ENCODE peak calls at places on chromosome 16, in four cellular contexts. V, S, K and C are unnamed samples. For H3F3A, the result is how much of the 10 kb centered on the place peaks cover.

GRCh38 chr16:359871-360697 is 7.6 kb upstream of the AXIN1 start:
- DNase-seq in S (peak), V (no peak), K (no peak), C (no peak)

GRCh38 chr16:715448-716249 is 731 bp downstream of the METRN start:
- DNase-seq in S (peak), V (peak), K (no peak), C (peak)

GRCh38 chr16:7744546-7745294 is 412.1 kb downstream of the RBFOX1 start:
- DNase-seq in S (no peak), K (no peak), V (no peak), C (no peak)

GRCh38 chr16:18059089-18059488 is 277.4 kb downstream of the NPIPA8 start:
- DNase-seq in S (no peak), V (no peak), K (no peak), C (no peak)

GRCh38 chr16:2178321-2179106 is 17.9 kb downstream of the CASKIN1 start:
- DNase-seq in V (peak), K (no peak), S (peak), C (peak)

GRCh38 chr16:72530434-72530833 is 358.5 kb upstream of the PMFBP1 start:
- DNase-seq in K (peak), S (no peak), V (peak), C (peak)

GRCh38 chr16:188674-189073 is 8.4 kb downstream of the HBQ1 start:
- DNase-seq in S (no peak), V (peak), K (no peak), C (no peak)

GRCh38 chr16:58510097-58510775 is 5.1 kb upstream of the SETD6 start:
- DNase-seq in V (no peak), K (no peak), S (no peak), C (no peak)

GRCh38 chr16:48139517-48139916 is 16.3 kb downstream of the ABCC12 start:
- DNase-seq in K (no peak), V (peak), S (no peak), C (no peak)

GRCh38 chr16:72673118-72673517 is 374.8 kb downstream of the ZFHX3 start:
- DNase-seq in S (no peak), K (no peak), V (peak), C (peak)

GRCh38 chr16:23324727-23325126 is 22.6 kb downstream of the SCNN1B start:
- DNase-seq in K (no peak), V (no peak), S (no peak), C (no peak)

GRCh38 chr16:11198817-11199216 is 57.2 kb downstream of the SOCS1 start:
- DNase-seq in V (no peak), K (no peak), S (no peak), C (no peak)

GRCh38 chr16:88437367-88437964 is 15.6 kb upstream of the ZFPM1 start:
- DNase-seq in S (peak), V (peak), K (peak), C (peak)

GRCh38 chr16:29697391-29697790 is 18.4 kb downstream of the QPRT start:
- DNase-seq in K (no peak), S (no peak), V (no peak), C (no peak)

GRCh38 chr16:10168258-10168657 is 14.0 kb downstream of the GRIN2A start:
- DNase-seq in V (no peak), S (no peak), K (no peak), C (peak)

DNA sequence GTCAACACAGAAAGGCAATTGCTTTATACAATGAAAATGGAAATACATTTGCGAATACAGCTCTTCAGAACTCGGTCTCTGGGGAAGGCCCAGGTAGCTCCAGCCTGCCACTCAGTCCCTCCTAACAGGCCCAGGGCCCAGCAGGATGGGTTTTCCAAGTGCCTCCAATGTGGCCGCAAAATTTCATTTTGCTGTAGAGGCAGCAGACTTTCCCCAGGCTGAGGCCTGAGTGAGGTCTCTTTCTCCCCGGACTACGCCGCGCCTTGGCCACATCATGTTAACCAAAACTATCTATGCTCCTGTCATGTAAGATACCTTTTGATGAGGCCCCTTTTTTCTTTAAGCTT is 606.0 kb upstream of the SALL1 start:
- DNase-seq in S (no peak), V (no peak), K (no peak), C (no peak)
- H2AFZ ChIP-seq in S (no peak), V (no peak), K (no peak), C (no peak)

DNA sequence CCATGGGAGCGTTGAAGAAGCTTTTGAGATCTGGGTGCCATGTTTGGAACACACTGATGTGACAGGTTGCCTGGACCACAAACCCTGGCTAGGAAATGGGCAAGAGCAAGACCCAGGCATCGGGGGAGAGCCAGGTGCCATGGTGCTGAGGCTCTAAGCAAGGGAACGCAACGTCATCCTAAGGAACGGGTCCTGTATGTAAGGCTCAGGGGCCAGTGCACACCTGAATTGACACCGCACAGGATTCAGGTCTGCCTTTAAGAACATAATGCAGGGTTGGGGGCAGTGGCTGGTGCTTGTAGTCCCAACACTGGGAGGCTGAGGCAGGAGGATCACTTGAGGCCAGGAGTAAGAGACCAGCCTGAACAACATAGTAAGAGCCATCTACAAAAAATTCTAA is 10.8 kb downstream of the PSMD7 start:
- DNase-seq in V (no peak), K (no peak), S (no peak), C (no peak)
- H3F3A ChIP-seq in V (under half), K (under half), S (under half), C (half or more)

GRCh38 chr16:4514606-4515005 is 24.0 kb downstream of the CDIP1 start:
- DNase-seq in S (no peak), K (peak), V (no peak), C (no peak)

GRCh38 chr16:4513086-4513860 is 25.3 kb downstream of the CDIP1 start:
- DNase-seq in S (no peak), K (no peak), V (no peak), C (no peak)

GRCh38 chr16:4513881-4514280 is 24.7 kb downstream of the CDIP1 start:
- DNase-seq in S (no peak), K (no peak), V (no peak), C (no peak)

GRCh38 chr16:4517812-4518211 is 20.8 kb downstream of the CDIP1 start:
- DNase-seq in K (peak), V (peak), S (peak), C (peak)

GRCh38 chr16:4515611-4516233 is 22.9 kb downstream of the CDIP1 start:
- DNase-seq in S (no peak), V (no peak), K (peak), C (no peak)
- H2AFZ ChIP-seq in S (no peak), V (no peak), K (no peak), C (no peak)

GRCh38 chr16:85563515-85564276 is 49.4 kb upstream of the GSE1 start:
- DNase-seq in S (no peak), K (no peak), V (no peak), C (no peak)

GRCh38 chr16:85562102-85562786 is 50.9 kb upstream of the GSE1 start:
- DNase-seq in S (no peak), V (no peak), K (no peak), C (no peak)

GRCh38 chr16:85563031-85563430 is 50.1 kb upstream of the GSE1 start:
- DNase-seq in K (no peak), S (no peak), V (no peak), C (no peak)

GRCh38 chr16:85560932-85561247 is 52.2 kb upstream of the GSE1 start:
- DNase-seq in V (no peak), K (no peak), S (no peak), C (no peak)

GRCh38 chr16:85561248-85562101 is 51.6 kb upstream of the GSE1 start:
- DNase-seq in S (no peak), V (no peak), K (no peak), C (no peak)
- H3F3A ChIP-seq in S (under half), V (under half), K (under half), C (under half)